ENCODE peak calls at places on chromosome 1, in five cellular contexts. X, S, V, F and G are unnamed samples.
A peak's percentile ranks its signal among the peaks of the same experiment; 100 is the strongest.

GRCh38 chr1:101075926-101076325 is 50.3 kb upstream of the DPH5 start:
- DNase-seq in X (no peak), S (no peak), V (no peak), F (no peak), G (no peak)

GRCh38 chr1:150162862-150163706 is 13.4 kb downstream of the PLEKHO1 start:
- DNase-seq in X (peak; percentile 81), S (peak; percentile 83), V (peak; percentile 99), F (peak; percentile 99), G (peak; percentile 99)

GRCh38 chr1:233253231-233254038 is 42.1 kb downstream of the PCNX2 start:
- DNase-seq in X (no peak), S (no peak), V (no peak), F (no peak), G (no peak)

GRCh38 chr1:68016364-68016763 is 34.1 kb downstream of the DIRAS3 start:
- DNase-seq in X (no peak), S (no peak), V (no peak), F (peak; percentile 80), G (no peak)

GRCh38 chr1:47205918-47206317 is 16.1 kb upstream of the PDZK1IP1 start:
- DNase-seq in X (no peak), S (no peak), V (no peak), F (no peak), G (no peak)

GRCh38 chr1:149995927-149996326 is 14.6 kb downstream of the OTUD7B start:
- DNase-seq in X (no peak), S (peak; percentile 24), V (no peak), F (no peak), G (no peak)

GRCh38 chr1:212229654-212230053 is 55.6 kb upstream of the PPP2R5A start:
- DNase-seq in X (no peak), S (peak; percentile 71), V (peak; percentile 71), F (no peak), G (peak; percentile 66)

GRCh38 chr1:17514776-17515175 is 24.7 kb upstream of the ARHGEF10L start:
- DNase-seq in X (no peak), S (no peak), V (no peak), F (no peak), G (no peak)

GRCh38 chr1:183270541-183271141 is 84.6 kb downstream of the LAMC2 start:
- DNase-seq in X (no peak), S (no peak), V (peak; percentile 87), F (peak; percentile 88), G (peak; percentile 58)

GRCh38 chr1:243580072-243580471 is 270.0 kb downstream of the AKT3 start:
- DNase-seq in X (no peak), S (no peak), V (no peak), F (no peak), G (no peak)

GRCh38 chr1:26999440-26999987 is 6.0 kb downstream of the TRNP1 start:
- DNase-seq in X (peak; percentile 58), S (peak; percentile 94), V (peak; percentile 94), F (peak; percentile 76), G (peak; percentile 98)

GRCh38 chr1:53079251-53079650 is 17.2 kb downstream of the PODN start:
- DNase-seq in X (no peak), S (no peak), V (no peak), F (no peak), G (no peak)

GRCh38 chr1:18907021-18907913 is 4.9 kb upstream of the ALDH4A1 start:
- DNase-seq in X (peak; percentile 46), S (peak; percentile 28), V (no peak), F (no peak), G (no peak)

GRCh38 chr1:160129046-160129445 is 13.5 kb downstream of the ATP1A2 start:
- DNase-seq in X (no peak), S (no peak), V (no peak), F (no peak), G (no peak)

GRCh38 chr1:66395202-66396061 is 138.5 kb upstream of the SGIP1 start:
- DNase-seq in X (no peak), S (no peak), V (no peak), F (no peak), G (no peak)

GRCh38 chr1:246160905-246161304 is 346.2 kb downstream of the SMYD3 start:
- DNase-seq in X (no peak), S (no peak), V (no peak), F (no peak), G (no peak)

GRCh38 chr1:64060611-64061302 is 142.7 kb upstream of the UBE2U start:
- DNase-seq in X (no peak), S (no peak), V (no peak), F (no peak), G (peak; percentile 48)

GRCh38 chr1:178940022-178940765 is 69.3 kb upstream of the ANGPTL1 start:
- DNase-seq in X (no peak), S (no peak), V (no peak), F (peak; percentile 62), G (peak; percentile 56)

GRCh38 chr1:61198554-61198953 is 116.2 kb downstream of the NFIA start:
- DNase-seq in X (no peak), S (no peak), V (no peak), F (no peak), G (no peak)

GRCh38 chr1:161020573-161021167 is at the start of gene F11R:
- DNase-seq in X (peak; percentile 60), S (no peak), V (no peak), F (no peak), G (no peak)

GRCh38 chr1:90580176-90580575 is 136.9 kb downstream of the BARHL2 start:
- DNase-seq in X (no peak), S (no peak), V (no peak), F (no peak), G (no peak)

GRCh38 chr1:240091614-240092300 is at the start of gene FMN2:
- DNase-seq in X (no peak), S (no peak), V (no peak), F (no peak), G (no peak)

GRCh38 chr1:47618222-47618720 is 180.4 kb downstream of the FOXD2 start:
- DNase-seq in X (no peak), S (no peak), V (no peak), F (no peak), G (no peak)

GRCh38 chr1:64598100-64598571 is 128.2 kb downstream of the CACHD1 start:
- DNase-seq in X (no peak), S (peak; percentile 84), V (peak; percentile 10), F (no peak), G (peak; percentile 18)

GRCh38 chr1:228314315-228314657 is 92.3 kb downstream of the TRIM11 start:
- DNase-seq in X (no peak), S (no peak), V (no peak), F (no peak), G (no peak)

GRCh38 chr1:26907071-26907922 is 6.5 kb downstream of the NR0B2 start:
- DNase-seq in X (peak; percentile 63), S (peak; percentile 94), V (peak; percentile 33), F (peak; percentile 84), G (peak; percentile 43)

GRCh38 chr1:173717238-173717637 is 2.5 kb downstream of the KLHL20 start:
- DNase-seq in X (no peak), S (peak; percentile 26), V (no peak), F (no peak), G (no peak)

GRCh38 chr1:228288536-228289238 is 80.8 kb downstream of the OBSCN start:
- DNase-seq in X (no peak), S (no peak), V (no peak), F (no peak), G (no peak)

GRCh38 chr1:21911205-21912001 is 25.7 kb downstream of the HSPG2 start:
- DNase-seq in X (no peak), S (no peak), V (no peak), F (peak; percentile 67), G (peak; percentile 64)

GRCh38 chr1:10659646-10660540 is 136.6 kb downstream of the CASZ1 start:
- DNase-seq in X (no peak), S (no peak), V (no peak), F (no peak), G (no peak)

GRCh38 chr1:167200272-167200671 is 20.4 kb upstream of the POU2F1 start:
- DNase-seq in X (no peak), S (no peak), V (no peak), F (no peak), G (no peak)

GRCh38 chr1:207172885-207173284 is 68.9 kb downstream of the C4BPA start:
- DNase-seq in X (no peak), S (no peak), V (no peak), F (no peak), G (no peak)

GRCh38 chr1:155050560-155051341 is at the start of gene ADAM15:
- DNase-seq in X (peak; percentile 91), S (peak; percentile 73), V (peak; percentile 44), F (peak; percentile 43), G (no peak)

GRCh38 chr1:102776074-102776473 is 332.2 kb downstream of the COL11A1 start:
- DNase-seq in X (no peak), S (no peak), V (no peak), F (no peak), G (no peak)